ENCODE peak calls at places on chromosomes 11 and 22, in nine cellular contexts. K is CD8-positive, alpha-beta T cell; L is skeletal muscle cell; I is activated CD4-positive, alpha-beta T cell treated with anti-CD3 and anti-CD28 coated beads for 48 hours; C is neuronal stem cell; F is PC-9; R is HTR-8/SVneo; U is putamen; O is H7. D is an unnamed sample.

GRCh38 chr11:4025957-4026324 is 68.7 kb upstream of the RRM1 start:
- DNase-seq in K (no peak), U (no peak), C (no peak), L (no peak), I (no peak), O (no peak), R (no peak), F (no peak), D (no peak)

GRCh38 chr11:46248270-46249102 is 29.0 kb upstream of the CREB3L1 start:
- DNase-seq in R (peak), O (peak), I (peak), K (no peak), U (no peak), L (peak), F (peak), C (no peak), D (no peak)

GRCh38 chr11:45028921-45029680 is 78.4 kb upstream of the TP53I11 start:
- DNase-seq in U (no peak), O (no peak), K (no peak), F (no peak), R (no peak), I (no peak), C (no peak), L (no peak), D (no peak)

GRCh38 chr22:17198188-17199130 is 20.8 kb downstream of the ADA2 start:
- DNase-seq in C (peak), K (no peak), U (no peak), L (no peak), I (no peak), R (no peak), F (no peak), O (peak), D (no peak)

GRCh38 chr11:95074806-95075563 is 8.3 kb downstream of the SRSF8 start:
- DNase-seq in K (no peak), L (no peak), O (no peak), U (no peak), R (no peak), F (peak), C (no peak), I (no peak), D (no peak)

GRCh38 chr11:1458340-1459218 is 28.0 kb downstream of the MOB2 start:
- DNase-seq in F (no peak), U (peak), O (peak), I (no peak), L (no peak), C (peak), R (no peak), K (no peak), D (no peak)

GRCh38 chr22:18032455-18033101 is 8.2 kb upstream of the MICAL3 start:
- DNase-seq in C (no peak), U (no peak), I (no peak), K (no peak), L (no peak), R (peak), F (peak), O (no peak), D (no peak)

GRCh38 chr11:113147249-113147648 is 167.1 kb upstream of the TTC12 start:
- DNase-seq in O (peak), F (no peak), I (no peak), R (no peak), U (peak), C (peak), L (no peak), K (no peak), D (no peak)

GRCh38 chr22:37905534-37906363 is at the start of gene MICALL1:
- DNase-seq in C (no peak), I (peak), F (peak), O (peak), L (peak), K (peak), U (peak), R (peak), D (no peak)

GRCh38 chr22:36104988-36105387 is 55.6 kb downstream of the APOL3 start:
- DNase-seq in O (no peak), C (no peak), U (no peak), L (no peak), I (no peak), R (no peak), K (no peak), F (no peak), D (peak)

GRCh38 chr11:39236916-39237315 is 2222.5 kb downstream of the LRRC4C start:
- DNase-seq in L (no peak), C (peak), I (no peak), U (no peak), F (no peak), R (peak), O (no peak), K (no peak), D (no peak)

GRCh38 chr11:64897381-64898075 is 19.1 kb upstream of the EHD1 start:
- DNase-seq in O (peak), U (no peak), K (no peak), R (no peak), L (no peak), C (no peak), I (no peak), F (no peak), D (peak)

GRCh38 chr22:50146440-50147228 is 23.9 kb upstream of the PANX2 start:
- DNase-seq in K (no peak), I (no peak), F (peak), L (peak), R (no peak), U (peak), O (no peak), C (no peak), D (no peak)

GRCh38 chr11:1219446-1219835 is 3.4 kb upstream of the MUC5B start:
- DNase-seq in K (no peak), F (no peak), R (no peak), O (peak), U (no peak), I (no peak), L (no peak), C (no peak), D (peak)

GRCh38 chr11:86196924-86197323 is 47.6 kb upstream of the EED start:
- DNase-seq in U (no peak), L (no peak), R (no peak), O (no peak), K (no peak), C (no peak), F (no peak), I (no peak), D (no peak)

GRCh38 chr11:123357353-123357989 is 72.6 kb upstream of the GRAMD1B start:
- DNase-seq in U (no peak), I (peak), O (no peak), C (no peak), R (no peak), L (no peak), K (no peak), F (no peak), D (no peak)

GRCh38 chr11:133830931-133831907 is 14.1 kb downstream of the SPATA19 start:
- DNase-seq in I (no peak), U (no peak), F (no peak), C (no peak), O (peak), R (no peak), L (no peak), K (no peak), D (no peak)

D was measured in chondrocyte.